ENCODE peak calls at places on chromosomes 12 and 14, in four cellular contexts. One of them, this sample, is unnamed.

GRCh38 chr14:84272290-84272721 is 1257.6 kb upstream of the FLRT2 start:
- DNase-seq in suprapubic skin: no peak
- DNase-seq in A549: no peak
- DNase-seq in ovary: no peak
- DNase-seq in this sample: no peak

GRCh38 chr12:109720152-109720855 is 6.7 kb downstream of the FAM222A start:
- DNase-seq in suprapubic skin: no peak
- DNase-seq in A549: no peak
- DNase-seq in ovary: peak; percentile 50
- DNase-seq in this sample: peak; percentile 58

GRCh38 chr12:17335487-17335886 is 729.5 kb upstream of the LMO3 start:
- DNase-seq in suprapubic skin: no peak
- DNase-seq in A549: no peak
- DNase-seq in ovary: no peak
- DNase-seq in this sample: no peak

GRCh38 chr12:98750511-98750910 is 105.4 kb downstream of the APAF1 start:
- DNase-seq in suprapubic skin: no peak
- DNase-seq in A549: no peak
- DNase-seq in ovary: no peak
- DNase-seq in this sample: no peak

GRCh38 chr14:67151082-67151666 is 38.1 kb upstream of the GARIN2 start:
- DNase-seq in suprapubic skin: no peak
- DNase-seq in A549: no peak
- DNase-seq in ovary: no peak
- DNase-seq in this sample: no peak

GRCh38 chr14:95125951-95126350 is 31.4 kb downstream of the DICER1 start:
- DNase-seq in suprapubic skin: no peak
- DNase-seq in A549: no peak
- DNase-seq in ovary: no peak
- DNase-seq in this sample: no peak

GRCh38 chr12:102879144-102879763 is 37.8 kb downstream of the PAH start:
- DNase-seq in suprapubic skin: no peak
- DNase-seq in A549: peak; percentile 75
- DNase-seq in ovary: no peak
- DNase-seq in this sample: peak; percentile 80

GRCh38 chr12:19397534-19397933 is 41.8 kb upstream of the AEBP2 start:
- DNase-seq in suprapubic skin: peak; percentile 40
- DNase-seq in A549: no peak
- DNase-seq in ovary: no peak
- DNase-seq in this sample: no peak

GRCh38 chr12:114168061-114168460 is 201.9 kb upstream of the RBM19 start:
- DNase-seq in suprapubic skin: no peak
- DNase-seq in A549: no peak
- DNase-seq in ovary: no peak
- DNase-seq in this sample: no peak

GRCh38 chr14:53412819-53413664 is 259.9 kb upstream of the DDHD1 start:
- DNase-seq in suprapubic skin: no peak
- DNase-seq in A549: no peak
- DNase-seq in ovary: no peak
- DNase-seq in this sample: no peak

GRCh38 chr14:77033622-77034521 is 5.4 kb upstream of the IRF2BPL start:
- DNase-seq in suprapubic skin: peak; percentile 92
- DNase-seq in A549: peak; percentile 92
- DNase-seq in ovary: peak; percentile 85
- DNase-seq in this sample: peak; percentile 87
- TF ChIP-seq POLR2A in suprapubic skin: no peak
- TF ChIP-seq POLR2A in A549: peak; percentile 38
- TF ChIP-seq POLR2A in ovary: peak; percentile 29
- TF ChIP-seq POLR2A in this sample: no peak

DNA sequence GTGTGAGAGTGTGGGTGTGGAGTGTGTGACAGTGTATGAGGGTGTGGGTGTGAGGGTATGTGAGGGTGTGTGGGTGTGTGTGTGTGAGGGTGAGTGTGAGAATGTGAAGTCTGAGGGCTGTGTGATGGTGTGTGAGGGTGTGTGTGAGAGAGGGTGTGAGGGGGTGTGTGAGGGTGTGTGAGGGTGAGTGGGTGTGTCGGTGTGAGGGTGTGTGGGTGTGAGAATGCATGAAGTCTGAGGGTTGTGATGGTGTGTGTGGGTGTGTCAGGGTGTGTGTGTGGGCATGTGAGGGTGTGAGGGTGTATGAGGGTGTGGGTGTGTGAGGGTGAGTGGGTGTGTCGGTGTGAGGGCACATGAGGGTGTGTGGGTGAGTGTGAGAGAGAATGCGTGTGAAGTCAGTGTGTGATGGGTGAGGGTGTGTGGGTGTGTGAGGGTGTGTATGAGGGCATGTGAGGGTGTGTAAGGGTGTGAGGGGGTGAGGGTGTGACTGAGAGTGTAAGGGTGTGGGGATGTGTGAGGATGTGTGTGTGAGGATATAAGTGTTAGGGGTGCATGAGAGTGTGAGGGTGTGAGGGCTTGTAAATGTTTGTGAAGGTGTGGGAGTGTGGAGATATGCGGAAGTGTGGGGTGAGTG is 36.4 kb downstream of the TMEM121 start:
- DNase-seq in suprapubic skin: no peak
- DNase-seq in A549: no peak
- DNase-seq in ovary: no peak
- DNase-seq in this sample: no peak
- TF ChIP-seq POLR2A in suprapubic skin: no peak
- TF ChIP-seq POLR2A in A549: no peak
- TF ChIP-seq POLR2A in ovary: no peak
- TF ChIP-seq POLR2A in this sample: no peak

GRCh38 chr12:106301241-106301610 is 1.3 kb upstream of the TCP11L2 start:
- DNase-seq in suprapubic skin: no peak
- DNase-seq in A549: no peak
- DNase-seq in ovary: no peak
- DNase-seq in this sample: no peak

GRCh38 chr12:106301611-106302321 is 767 bp upstream of the TCP11L2 start:
- DNase-seq in suprapubic skin: peak; percentile 85
- DNase-seq in A549: peak; percentile 70
- DNase-seq in ovary: no peak
- DNase-seq in this sample: peak; percentile 51

GRCh38 chr12:106304001-106304421 is 1.5 kb downstream of the TCP11L2 start:
- DNase-seq in suprapubic skin: no peak
- DNase-seq in A549: no peak
- DNase-seq in ovary: no peak
- DNase-seq in this sample: no peak

GRCh38 chr12:106303202-106303820 is 778 bp downstream of the TCP11L2 start:
- DNase-seq in suprapubic skin: peak; percentile 96
- DNase-seq in A549: peak; percentile 38
- DNase-seq in ovary: peak; percentile 88
- DNase-seq in this sample: peak; percentile 78

DNA sequence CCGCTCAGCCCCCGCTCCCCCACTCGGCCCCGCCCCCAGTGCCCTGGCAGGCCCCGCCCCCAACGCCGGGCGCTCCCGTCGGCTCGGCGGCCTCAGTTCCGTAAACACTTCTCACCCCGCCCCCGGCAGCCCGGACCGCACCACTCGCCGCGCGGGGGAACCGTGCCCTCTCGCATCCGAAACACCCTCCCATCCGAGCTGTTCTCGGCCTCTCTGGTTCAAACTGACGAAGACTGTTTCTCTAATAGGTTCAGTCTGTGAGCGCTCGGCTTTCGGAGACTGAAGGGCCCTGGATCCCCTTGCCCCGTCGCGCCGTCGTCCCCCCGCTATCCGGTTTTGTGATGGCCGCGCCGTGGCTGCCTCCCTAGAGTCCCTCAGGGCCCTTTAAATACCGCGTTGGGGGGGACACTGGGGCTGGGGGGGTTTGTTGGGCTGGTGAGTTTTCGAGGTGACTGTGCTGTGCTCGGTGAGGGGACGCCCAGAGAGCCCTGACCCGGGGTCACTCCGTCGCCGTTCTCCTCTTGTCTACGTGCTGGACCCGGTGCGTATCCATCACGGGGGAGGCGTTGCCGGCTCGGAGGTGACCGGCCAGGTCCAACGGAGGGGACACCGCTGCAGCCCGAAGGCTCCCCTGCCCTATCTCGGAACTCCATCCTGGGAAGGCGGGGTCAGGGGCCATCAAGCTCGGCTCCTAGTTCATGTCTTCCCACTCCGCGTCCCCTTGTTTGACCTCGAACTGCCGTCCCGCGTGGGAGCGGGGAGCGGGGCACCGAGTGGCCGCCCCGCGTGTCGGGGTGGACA is at the start of gene TCP11L2:
- DNase-seq in suprapubic skin: peak; percentile 94
- DNase-seq in A549: peak; percentile 69
- DNase-seq in ovary: peak; percentile 90
- DNase-seq in this sample: peak; percentile 93
- TF ChIP-seq POLR2A in suprapubic skin: peak; percentile 77
- TF ChIP-seq POLR2A in A549: no peak
- TF ChIP-seq POLR2A in ovary: peak; percentile 55
- TF ChIP-seq POLR2A in this sample: no peak

GRCh38 chr14:74493343-74494261 is at the start of gene ISCA2:
- DNase-seq in suprapubic skin: peak; percentile 100
- DNase-seq in A549: peak; percentile 98
- DNase-seq in ovary: peak; percentile 99
- DNase-seq in this sample: peak; percentile 100
- TF ChIP-seq POLR2A in suprapubic skin: peak; percentile 55
- TF ChIP-seq POLR2A in A549: peak; percentile 82
- TF ChIP-seq POLR2A in ovary: peak; percentile 85
- TF ChIP-seq POLR2A in this sample: peak; percentile 72

GRCh38 chr12:124294686-124295315 is at the start of gene RFLNA:
- DNase-seq in suprapubic skin: no peak
- DNase-seq in A549: no peak
- DNase-seq in ovary: peak; percentile 56
- DNase-seq in this sample: no peak
- TF ChIP-seq POLR2A in suprapubic skin: no peak
- TF ChIP-seq POLR2A in A549: no peak
- TF ChIP-seq POLR2A in ovary: no peak
- TF ChIP-seq POLR2A in this sample: no peak

DNA sequence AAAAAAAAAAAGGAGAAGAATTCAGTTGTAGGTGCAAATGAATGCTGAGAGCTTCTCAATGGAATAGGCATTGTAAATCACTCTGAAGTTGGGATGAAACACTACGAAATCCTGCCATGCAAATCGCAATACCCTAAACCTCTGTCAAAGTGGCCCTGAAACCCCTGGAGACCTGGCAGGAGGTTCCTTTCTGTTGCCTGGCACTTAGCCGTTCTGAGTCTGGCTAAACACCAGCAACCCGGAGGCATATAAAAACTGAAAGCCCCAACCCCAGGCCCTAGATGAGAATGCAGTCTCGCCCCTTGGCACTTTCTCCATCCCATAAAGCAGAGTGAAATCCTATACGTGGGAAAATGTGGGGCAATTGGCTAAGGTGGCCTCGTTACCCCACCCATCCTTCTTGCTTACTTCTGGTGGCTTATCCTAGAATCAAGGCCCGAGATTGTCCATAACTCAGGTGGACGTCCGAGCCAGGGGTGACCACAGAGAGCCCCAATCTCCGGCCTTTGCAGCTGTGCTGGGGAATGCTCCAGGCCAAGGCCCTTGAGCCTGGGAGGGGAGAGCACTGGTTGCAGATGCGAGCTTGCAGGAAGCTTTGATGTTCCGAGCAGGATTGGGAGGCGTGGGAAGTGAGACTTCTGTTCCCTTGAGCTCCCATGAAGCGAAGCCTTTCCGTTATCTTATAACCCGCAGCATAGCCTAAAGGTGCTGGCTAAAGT is 151.7 kb upstream of the PARP11 start:
- DNase-seq in suprapubic skin: no peak
- DNase-seq in A549: no peak
- DNase-seq in ovary: no peak
- DNase-seq in this sample: no peak
- TF ChIP-seq POLR2A in suprapubic skin: no peak
- TF ChIP-seq POLR2A in A549: no peak
- TF ChIP-seq POLR2A in ovary: no peak
- TF ChIP-seq POLR2A in this sample: no peak

DNA sequence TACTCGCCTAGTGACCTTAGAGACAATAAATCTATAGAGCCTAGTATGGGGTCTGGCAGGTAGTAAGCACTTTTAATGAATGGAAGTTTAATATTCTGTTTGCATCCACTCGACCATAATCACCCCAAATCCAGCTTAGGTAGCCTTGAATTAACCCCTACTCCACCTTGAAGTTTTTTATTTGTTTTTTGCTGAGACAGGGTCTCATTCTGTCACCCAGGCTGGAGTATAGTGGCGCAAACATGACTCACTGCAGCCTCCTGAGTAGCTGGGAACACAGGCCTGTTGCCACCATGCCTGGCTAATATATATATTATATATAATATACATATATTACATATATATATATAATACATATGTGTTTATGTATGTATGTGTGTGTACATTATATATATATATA is 38.8 kb downstream of the MDM2 start:
- DNase-seq in suprapubic skin: no peak
- DNase-seq in A549: no peak
- DNase-seq in ovary: no peak
- DNase-seq in this sample: no peak
- TF ChIP-seq POLR2A in suprapubic skin: no peak
- TF ChIP-seq POLR2A in A549: no peak
- TF ChIP-seq POLR2A in ovary: no peak
- TF ChIP-seq POLR2A in this sample: no peak

DNA sequence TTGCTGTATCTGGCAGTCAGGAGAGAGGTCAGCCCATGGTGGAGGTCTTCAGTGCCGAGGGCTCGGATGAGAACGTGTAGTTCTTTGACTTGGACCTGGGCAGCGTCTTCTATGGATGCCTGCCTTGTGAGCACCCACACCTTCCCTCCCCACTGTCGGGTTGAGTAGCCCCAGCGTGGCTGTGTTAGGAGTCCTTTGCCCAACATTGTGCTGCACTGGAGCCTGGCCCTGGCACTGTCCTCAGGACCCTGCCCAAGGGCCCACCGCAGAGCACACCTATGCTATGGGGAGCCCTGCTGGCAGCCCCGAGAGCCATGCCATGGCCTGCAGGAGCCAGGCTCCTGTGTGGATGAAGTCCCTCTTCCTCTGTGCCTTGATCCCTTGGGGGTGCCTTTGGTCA is 26.7 kb downstream of the SLC25A29 start:
- DNase-seq in suprapubic skin: no peak
- DNase-seq in A549: no peak
- DNase-seq in ovary: no peak
- DNase-seq in this sample: no peak
- TF ChIP-seq POLR2A in suprapubic skin: no peak
- TF ChIP-seq POLR2A in A549: no peak
- TF ChIP-seq POLR2A in ovary: no peak
- TF ChIP-seq POLR2A in this sample: no peak

This sample was measured in testis.